ENCODE peak calls at places on chromosomes 4 and X, in ten cellular contexts. H is midbrain; R is kidney glomerular epithelial cell; O is mucosa of descending colon; M is cardiac muscle cell; C is stromal cell of bone marrow; N is nucleus accumbens; Q is globus pallidus; F is stimulated activated CD4-positive, alpha-beta T cell treated with anti-CD3 and anti-CD28 coated beads, Interleukin-15, amount 100 ng/mL, for 1 hour; K is heart right ventricle. X is an unnamed sample.

GRCh38 chr4:107978716-107979451 is 10.8 kb upstream of the HADH start:
- DNase-seq in H (peak; percentile 75), R (no peak), O (no peak), M (no peak), C (no peak), N (peak; percentile 12), Q (peak; percentile 90), F (no peak), K (no peak), X (no peak)

GRCh38 chrX:4277122-4277521 is 563.7 kb upstream of the PRKX start:
- DNase-seq in H (no peak), R (no peak), O (no peak), M (no peak), C (no peak), N (no peak), Q (no peak), F (no peak), K (no peak), X (no peak)

GRCh38 chrX:65528705-65529340 is 5.8 kb downstream of the LAS1L start:
- DNase-seq in H (peak; percentile 49), R (no peak), O (no peak), M (peak; percentile 43), C (no peak), N (peak; percentile 0), Q (no peak), F (peak; percentile 25), K (peak; percentile 18), X (no peak)

GRCh38 chrX:115652221-115652620 is 91.2 kb downstream of the PLS3 start:
- DNase-seq in H (no peak), R (no peak), O (no peak), M (no peak), C (no peak), N (no peak), Q (no peak), F (no peak), K (no peak), X (no peak)

GRCh38 chr4:6087669-6088068 is 69.4 kb upstream of the C4orf50 start:
- DNase-seq in H (peak; percentile 45), R (no peak), O (no peak), M (peak; percentile 61), C (no peak), N (peak; percentile 59), Q (peak; percentile 23), F (no peak), K (peak; percentile 11), X (no peak)

GRCh38 chr4:101078950-101079349 is 268.4 kb downstream of the PPP3CA start:
- DNase-seq in H (no peak), R (no peak), O (no peak), M (no peak), C (no peak), N (no peak), Q (no peak), F (no peak), K (no peak), X (no peak)

GRCh38 chrX:45472968-45473367 is 272.3 kb upstream of the DIPK2B start:
- DNase-seq in H (no peak), R (no peak), O (no peak), M (no peak), C (peak; percentile 66), N (no peak), Q (no peak), F (no peak), K (no peak), X (no peak)

GRCh38 chr4:104677122-104677521 is 182.4 kb upstream of the CXXC4 start:
- DNase-seq in H (no peak), R (peak; percentile 45), O (no peak), M (peak; percentile 52), C (no peak), N (no peak), Q (peak; percentile 6), F (no peak), K (no peak), X (peak; percentile 39)